ENCODE peak calls at places on chromosomes 3 and 15, in ten cellular contexts. G is midbrain; Z is amygdala; B is cardiac muscle cell; L is neuronal stem cell; F is T-helper 2 cell; E is kidney glomerular epithelial cell; Q is NAMALWA; O is RWPE1; V is stimulated activated effector memory CD8-positive, alpha-beta T cell treated with anti-CD3 and anti-CD28 coated beads, Interleukin-12 subunit alpha, Interleukin-12 subunit beta, amount 100 ng/mL, for 72 hours. Y is an unnamed sample.

GRCh38 chr3:188431553-188431952 is 277.6 kb downstream of the LPP start:
- DNase-seq in L (no peak), Q (no peak), F (no peak), Z (no peak), V (no peak), G (no peak), B (peak), E (no peak), O (peak), Y (no peak)

GRCh38 chr15:59329570-59330350 is 42.9 kb downstream of the MYO1E start:
- DNase-seq in E (peak), O (no peak), Q (no peak), B (peak), G (no peak), Z (no peak), F (no peak), L (no peak), V (no peak), Y (no peak)

GRCh38 chr3:136251511-136251910 is 1.4 kb downstream of the PCCB start:
- DNase-seq in B (no peak), G (no peak), Z (no peak), F (no peak), O (no peak), V (no peak), Q (no peak), E (no peak), L (no peak), Y (no peak)

GRCh38 chr15:56877591-56877990 is 40.9 kb upstream of the TCF12 start:
- DNase-seq in L (no peak), F (no peak), B (peak), G (no peak), E (no peak), Q (no peak), Z (no peak), O (no peak), V (no peak), Y (no peak)

GRCh38 chr3:54079729-54080128 is 42.6 kb upstream of the CACNA2D3 start:
- DNase-seq in L (no peak), O (no peak), G (no peak), F (no peak), B (no peak), V (no peak), Z (no peak), E (no peak), Q (no peak), Y (no peak)

GRCh38 chr3:180704532-180704931 is 25.2 kb upstream of the CCDC39 start:
- DNase-seq in G (no peak), E (no peak), O (peak), Z (no peak), V (no peak), Q (no peak), B (no peak), L (no peak), F (no peak), Y (no peak)

GRCh38 chr3:184679056-184679502 is 32.8 kb downstream of the MAGEF1 start:
- DNase-seq in Q (no peak), V (no peak), Z (no peak), G (no peak), O (no peak), E (no peak), B (peak), F (no peak), L (peak), Y (no peak)

GRCh38 chr3:61357902-61358301 is 106.7 kb upstream of the FHIT start:
- DNase-seq in O (no peak), B (no peak), Z (no peak), L (no peak), V (no peak), Q (no peak), F (no peak), G (no peak), E (no peak), Y (no peak)

GRCh38 chr15:46526726-46527110 is 891.9 kb downstream of the SQOR start:
- DNase-seq in Q (no peak), O (no peak), L (no peak), V (no peak), G (no peak), Z (no peak), F (no peak), E (no peak), B (no peak), Y (no peak)

GRCh38 chr3:123066896-123067688 is at the start of gene PDIA5:
- DNase-seq in E (peak), F (no peak), Z (peak), G (peak), L (peak), V (peak), Q (peak), O (peak), B (peak), Y (peak)

GRCh38 chr15:78084359-78084750 is 6.8 kb upstream of the TBC1D2B start:
- DNase-seq in E (no peak), F (no peak), O (no peak), G (no peak), Z (no peak), L (no peak), B (no peak), V (no peak), Q (no peak), Y (no peak)

GRCh38 chr3:195254454-195255175 is 16.3 kb downstream of the XXYLT1 start:
- DNase-seq in B (no peak), L (no peak), F (no peak), G (no peak), Q (no peak), Z (no peak), O (no peak), V (peak), E (no peak), Y (no peak)

GRCh38 chr3:42118762-42119361 is 27.7 kb downstream of the TRAK1 start:
- DNase-seq in E (peak), B (peak), O (peak), Z (peak), L (peak), V (no peak), F (no peak), G (peak), Q (peak), Y (peak)

GRCh38 chr3:32438596-32439344 is 47.1 kb downstream of the CMTM7 start:
- DNase-seq in Z (no peak), E (no peak), B (peak), L (no peak), Q (peak), F (no peak), G (no peak), V (peak), O (no peak), Y (peak)

GRCh38 chr3:44120721-44121582 is 120.7 kb upstream of the TOPAZ1 start:
- DNase-seq in E (no peak), Q (no peak), V (no peak), B (peak), G (peak), O (no peak), L (no peak), F (no peak), Z (no peak), Y (no peak)

GRCh38 chr15:69576035-69576526 is 123.5 kb downstream of the RPLP1 start:
- DNase-seq in L (peak), F (peak), Q (peak), V (peak), O (peak), B (peak), Z (peak), E (peak), G (peak), Y (peak)

GRCh38 chr3:143442761-143443477 is 323.3 kb downstream of the CHST2 start:
- DNase-seq in V (no peak), Q (no peak), G (no peak), B (no peak), Z (no peak), E (no peak), F (no peak), O (no peak), L (no peak), Y (no peak)

GRCh38 chr3:36477655-36478054 is 97.4 kb downstream of the STAC start:
- DNase-seq in Z (no peak), O (no peak), B (peak), Q (no peak), F (no peak), E (no peak), L (no peak), V (no peak), G (no peak), Y (no peak)

Y was measured in GM12865.